ENCODE peak calls at places on chromosomes 4 and X, in four cellular contexts. T, K, A and G are unnamed samples.

GRCh38 chrX:108036298-108036973 is 8.4 kb upstream of the VSIG1 start:
- DNase-seq in K (no peak), T (no peak), A (peak), G (no peak)

GRCh38 chr4:152696764-152697250 is 17.0 kb upstream of the TMEM154 start:
- DNase-seq in K (no peak), A (no peak), T (peak), G (peak)

GRCh38 chr4:11118513-11118912 is 310.2 kb downstream of the HS3ST1 start:
- DNase-seq in T (no peak), K (no peak), A (no peak), G (no peak)

GRCh38 chr4:73599182-73599581 is 21.1 kb downstream of the RASSF6 start:
- DNase-seq in T (peak), A (peak), K (no peak), G (no peak)

GRCh38 chr4:125316391-125316780 is 1.6 kb downstream of the FAT4 start:
- DNase-seq in K (peak), A (peak), T (no peak), G (no peak)

GRCh38 chr4:83152771-83153170 is 38.2 kb upstream of the PLAC8 start:
- DNase-seq in K (no peak), A (no peak), T (no peak), G (no peak)

GRCh38 chrX:131779313-131779712 is 235.4 kb downstream of the OR13H1 start:
- DNase-seq in A (no peak), T (peak), K (no peak), G (no peak)

GRCh38 chrX:17802756-17803155 is 58.3 kb downstream of the RAI2 start:
- DNase-seq in K (no peak), A (no peak), T (no peak), G (no peak)

GRCh38 chrX:85084770-85085393 is 81.2 kb downstream of the APOOL start:
- DNase-seq in K (no peak), T (peak), A (peak), G (no peak)

GRCh38 chr4:1017706-1018105 is 6.3 kb downstream of the FGFRL1 start:
- DNase-seq in T (no peak), K (no peak), A (no peak), G (no peak)

GRCh38 chr4:52661966-52662705 is 3.0 kb upstream of the USP46 start:
- DNase-seq in A (no peak), K (no peak), T (no peak), G (no peak)

GRCh38 chr4:675980-676870 is 1.9 kb downstream of the MYL5 start:
- DNase-seq in K (no peak), A (no peak), T (no peak), G (no peak)

GRCh38 chr4:1198070-1198844 is 25.9 kb upstream of the SPON2 start:
- DNase-seq in T (no peak), A (peak), K (no peak), G (no peak)

GRCh38 chr4:80434238-80434637 is 98.7 kb downstream of the CFAP299 start:
- DNase-seq in A (no peak), T (no peak), K (no peak), G (no peak)

GRCh38 chrX:12949205-12949926 is 25.5 kb upstream of the TMSB4X start:
- DNase-seq in T (no peak), K (no peak), A (no peak), G (no peak)

GRCh38 chr4:101599620-101600019 is 190.9 kb upstream of the BANK1 start:
- DNase-seq in K (no peak), A (no peak), T (no peak), G (no peak)

GRCh38 chr4:26267087-26267486 is 53.7 kb upstream of the RBPJ start:
- DNase-seq in T (no peak), K (peak), A (peak), G (no peak)

GRCh38 chr4:122456228-122457106 is at the start of gene IL2:
- DNase-seq in A (no peak), T (no peak), K (no peak), G (no peak)

GRCh38 chrX:130393451-130394074 is 8.1 kb upstream of the GPR119 start:
- DNase-seq in K (no peak), A (peak), T (peak), G (no peak)

GRCh38 chrX:2351321-2351720 is 149.5 kb downstream of the DHRSX start:
- DNase-seq in K (no peak), T (no peak), A (peak), G (no peak)

GRCh38 chr4:6416518-6417286 is 55.7 kb downstream of the PPP2R2C start:
- DNase-seq in K (no peak), A (no peak), T (no peak), G (no peak)

GRCh38 chrX:63750846-63751245 is 34.2 kb downstream of the ARHGEF9 start:
- DNase-seq in A (no peak), K (no peak), T (no peak), G (no peak)

GRCh38 chrX:48472851-48473717 is 2.9 kb upstream of the FTSJ1 start:
- DNase-seq in A (no peak), K (no peak), T (no peak), G (no peak)

GRCh38 chr4:116734178-116734577 is 351.2 kb downstream of the TRAM1L1 start:
- DNase-seq in A (no peak), T (no peak), K (no peak), G (no peak)

GRCh38 chr4:90753068-90753467 is 625.9 kb downstream of the CCSER1 start:
- DNase-seq in T (no peak), A (no peak), K (no peak), G (no peak)
- TF ChIP-seq CTCF in T (no peak), A (no peak), K (no peak), G (no peak)

GRCh38 chr4:184645904-184646610 is 3.2 kb downstream of the CASP3 start:
- DNase-seq in A (no peak), T (peak), K (no peak), G (no peak)
- H3K4me3 ChIP-seq in A (no peak), T (peak), K (no peak), G (no peak)

GRCh38 chr4:185520119-185520518 is 15.2 kb downstream of the PDLIM3 start:
- DNase-seq in T (no peak), A (peak), K (no peak), G (no peak)
- H3K27ac ChIP-seq in T (no peak), A (no peak), K (peak), G (no peak)

GRCh38 chr4:91729851-91730250 is 573.9 kb upstream of the GRID2 start:
- DNase-seq in A (no peak), K (no peak), T (no peak), G (no peak)

DNA sequence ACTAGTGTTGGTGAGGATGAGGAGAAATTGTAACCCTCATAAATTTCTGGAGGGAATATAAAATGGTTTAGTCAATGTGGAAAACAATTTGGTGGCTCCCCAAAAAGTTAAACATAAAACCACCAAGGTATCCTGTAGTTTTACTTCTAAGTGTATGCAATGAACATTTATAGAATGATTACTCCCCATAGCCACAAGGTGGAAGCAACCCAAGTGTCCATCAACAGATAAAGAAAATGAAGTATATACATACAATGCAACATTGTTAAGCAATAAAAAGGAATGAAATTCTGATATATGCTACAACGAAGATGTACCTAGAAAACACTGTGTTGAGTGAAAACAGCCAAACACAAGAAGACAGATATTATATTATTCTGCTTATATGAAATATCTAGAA is 569.1 kb upstream of the GRID2 start:
- DNase-seq in K (no peak), T (no peak), A (no peak), G (no peak)
- TF ChIP-seq CTCF in K (no peak), T (no peak), A (peak), G (no peak)

DNA sequence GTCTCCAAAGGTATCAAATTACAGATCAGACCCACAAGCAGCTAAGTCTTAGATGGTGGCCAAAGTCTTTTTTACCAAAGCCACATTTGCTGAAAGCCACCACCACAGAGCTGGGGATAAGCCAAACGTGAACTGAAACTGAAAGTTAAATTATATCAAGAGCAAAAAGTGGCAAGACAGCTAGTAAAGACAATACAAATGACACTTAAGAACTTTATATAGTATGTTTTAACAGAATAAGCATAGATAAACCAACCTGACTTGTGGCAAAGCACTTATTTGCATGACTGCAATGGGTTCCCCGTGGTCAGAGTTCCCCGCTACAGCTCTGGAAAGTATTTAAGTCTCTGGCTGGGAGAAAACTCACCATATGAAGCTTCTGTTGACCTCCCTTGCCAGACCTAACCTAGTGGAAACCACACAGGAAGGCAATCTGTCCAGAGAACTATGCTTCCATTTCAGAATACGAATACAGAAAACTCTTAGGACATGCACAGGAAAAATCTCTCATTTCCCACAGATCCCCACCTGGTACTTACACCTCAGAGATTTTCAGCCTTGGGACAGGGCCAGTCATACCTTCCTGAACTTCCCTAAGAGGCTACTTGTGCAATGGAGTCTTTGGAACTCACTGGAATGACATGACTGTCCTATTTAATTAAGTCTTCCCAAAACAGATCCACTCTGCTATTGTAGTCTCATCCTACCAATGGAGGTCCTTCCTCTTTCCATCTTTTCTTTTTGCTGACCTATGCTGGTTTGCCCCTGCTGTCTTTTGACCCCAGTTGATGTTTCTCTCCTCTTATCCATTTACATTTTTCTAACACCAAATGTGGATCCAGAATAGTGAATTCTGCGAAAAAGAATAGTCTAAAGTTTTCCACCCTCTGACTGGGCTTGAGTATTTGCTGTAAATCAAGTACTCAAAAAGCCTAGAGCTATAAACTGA is 225.1 kb downstream of the NR3C2 start:
- DNase-seq in K (no peak), T (peak), A (no peak), G (peak)
- H3K4me3 ChIP-seq in K (peak), T (peak), A (no peak), G (peak)

GRCh38 chr4:112358952-112359749 is 62.0 kb downstream of the ALPK1 start:
- DNase-seq in T (no peak), A (no peak), K (no peak), G (peak)
- H3K27ac ChIP-seq in T (no peak), A (no peak), K (no peak), G (no peak)

DNA sequence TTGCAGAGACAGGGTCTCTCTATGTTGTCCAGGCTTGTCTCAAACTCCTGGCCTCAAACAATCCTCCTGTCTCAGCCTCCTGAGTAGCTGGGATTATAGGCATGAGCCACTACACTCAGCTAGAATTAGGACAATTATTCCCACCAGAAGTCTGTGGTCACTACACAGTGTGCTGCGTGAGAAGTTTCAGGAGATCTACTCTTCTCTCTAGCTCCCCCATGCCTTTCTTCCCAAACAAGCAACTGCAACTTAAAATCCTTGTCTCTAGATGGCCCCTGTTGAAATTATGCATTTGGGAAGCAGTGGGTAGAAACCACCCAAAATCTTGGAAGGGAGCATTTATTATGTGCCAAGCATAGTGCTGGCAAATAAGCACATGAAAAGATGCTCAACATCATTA is 21.1 kb upstream of the MAP7D3 start:
- DNase-seq in K (no peak), A (no peak), T (no peak), G (no peak)
- TF ChIP-seq CTCF in K (no peak), A (no peak), T (no peak), G (no peak)

GRCh38 chr4:85423414-85423813 is 51.5 kb upstream of the ARHGAP24 start:
- DNase-seq in K (no peak), A (no peak), T (no peak), G (no peak)
- H3K4me3 ChIP-seq in K (no peak), A (no peak), T (no peak), G (no peak)